ENCODE peak calls at places on chromosomes 7 and 10, in ten cellular contexts. K is AG09309; T is NCI-H2171; R is AG20443; C is fibroblast of pulmonary artery; X is endothelial cell; V is iPS-NIHi11; N is GM23248; J is stimulated activated CD4-positive, alpha-beta T cell treated with anti-CD3 and anti-CD28 coated beads, TNF-alpha, amount 100 ng/mL, for 4 hours; H is NCI-H1930. E is an unnamed sample.

GRCh38 chr7:22350466-22351328 is 6.3 kb downstream of the RAPGEF5 start:
- DNase-seq in K (peak), T (no peak), R (peak), C (peak), X (no peak), V (no peak), N (peak), J (no peak), H (no peak), E (no peak)

GRCh38 chr7:105924950-105925349 is 38.1 kb upstream of the CDHR3 start:
- DNase-seq in K (no peak), T (no peak), R (no peak), C (no peak), X (no peak), V (no peak), N (no peak), J (no peak), H (no peak), E (no peak)

GRCh38 chr10:62047960-62048383 is 146.5 kb downstream of the ARID5B start:
- DNase-seq in K (no peak), T (no peak), R (no peak), C (peak), X (no peak), V (no peak), N (peak), J (no peak), H (no peak), E (peak)

GRCh38 chr7:24284699-24285506 is 913 bp downstream of the NPY start:
- DNase-seq in K (no peak), T (no peak), R (no peak), C (no peak), X (peak), V (peak), N (no peak), J (no peak), H (no peak), E (no peak)

GRCh38 chr7:74271742-74272141 is 17.5 kb upstream of the CLIP2 start:
- DNase-seq in K (no peak), T (no peak), R (no peak), C (no peak), X (no peak), V (no peak), N (no peak), J (no peak), H (no peak), E (no peak)

GRCh38 chr10:75655791-75656451 is 224.5 kb downstream of the LRMDA start:
- DNase-seq in K (no peak), T (no peak), R (peak), C (peak), X (no peak), V (no peak), N (peak), J (no peak), H (no peak), E (no peak)

GRCh38 chr7:9719303-9719702 is 1254.4 kb upstream of the PHF14 start:
- DNase-seq in K (no peak), T (no peak), R (no peak), C (no peak), X (no peak), V (no peak), N (no peak), J (no peak), H (no peak), E (no peak)

GRCh38 chr7:23721456-23721855 is 11.4 kb downstream of the STK31 start:
- DNase-seq in K (no peak), T (no peak), R (no peak), C (no peak), X (no peak), V (no peak), N (no peak), J (no peak), H (no peak), E (no peak)

E was measured in tibial nerve.